ENCODE peak calls at places on chromosomes 2 and 18, in nine cellular contexts. N is endothelial cell of umbilical vein, O is iPS-NIHi11, L is mucosa of gallbladder, S is COR-L47, M is activated T-cell treated with anti-CD3 and anti-CD28 coated beads for 48 hours, Y is DMS153, X is HT1080, Q is neural crest cell. Z is an unnamed sample.

GRCh38 chr2:122830157-122830556 is 1074.7 kb downstream of the TSN start:
- DNase-seq in X (no peak), M (no peak), Q (no peak), O (no peak), Y (no peak), S (no peak), N (no peak), L (no peak), Z (no peak)

GRCh38 chr18:25137133-25137472 is 214.9 kb downstream of the ZNF521 start:
- DNase-seq in Y (no peak), X (no peak), N (no peak), M (no peak), Q (no peak), S (no peak), O (no peak), L (no peak), Z (no peak)

GRCh38 chr18:61869631-61870030 is 23.2 kb downstream of the RNF152 start:
- DNase-seq in Y (no peak), O (no peak), S (no peak), Q (no peak), M (no peak), X (no peak), N (no peak), L (no peak), Z (no peak)

GRCh38 chr2:237687666-237688065 is 60.3 kb downstream of the LRRFIP1 start:
- DNase-seq in O (no peak), Y (no peak), X (peak; percentile 96), S (no peak), L (peak; percentile 73), Q (no peak), N (no peak), M (peak; percentile 71), Z (no peak)

GRCh38 chr2:10202136-10202535 is 79.6 kb downstream of the RRM2 start:
- DNase-seq in N (no peak), L (no peak), O (no peak), S (no peak), X (no peak), Q (no peak), Y (no peak), M (no peak), Z (no peak)

GRCh38 chr2:130765464-130765863 is 10.1 kb downstream of the AMER3 start:
- DNase-seq in Y (no peak), O (no peak), L (no peak), Q (no peak), X (no peak), M (no peak), N (no peak), S (no peak), Z (no peak)

GRCh38 chr2:11012131-11012693 is 100.5 kb downstream of the KCNF1 start:
- DNase-seq in X (no peak), O (no peak), N (no peak), L (no peak), S (no peak), M (no peak), Y (no peak), Q (no peak), Z (no peak)

GRCh38 chr2:74019516-74019915 is 34.8 kb downstream of the TET3 start:
- DNase-seq in S (no peak), O (no peak), M (no peak), L (no peak), N (no peak), Q (no peak), Y (no peak), X (no peak), Z (no peak)

GRCh38 chr2:60252581-60253170 is 300.8 kb downstream of the BCL11A start:
- DNase-seq in M (no peak), O (no peak), N (no peak), L (no peak), Y (no peak), Q (no peak), X (no peak), S (no peak), Z (no peak)

GRCh38 chr2:86064006-86064405 is 41.7 kb downstream of the POLR1A start:
- DNase-seq in Q (no peak), M (no peak), Y (no peak), L (no peak), O (no peak), S (no peak), N (no peak), X (peak; percentile 47), Z (no peak)

GRCh38 chr2:48727560-48727959 is 28.0 kb downstream of the LHCGR start:
- DNase-seq in X (no peak), Y (no peak), O (no peak), L (no peak), M (no peak), N (no peak), Q (no peak), S (no peak), Z (no peak)

GRCh38 chr18:54149078-54149697 is 75.3 kb downstream of the MBD2 start:
- DNase-seq in Y (no peak), M (peak; percentile 50), S (no peak), N (peak; percentile 94), L (no peak), X (peak; percentile 93), O (peak; percentile 35), Q (no peak), Z (no peak)

GRCh38 chr2:55311444-55311870 is 42.4 kb upstream of the MTIF2 start:
- DNase-seq in S (no peak), M (peak; percentile 15), L (no peak), X (peak; percentile 62), O (peak; percentile 4), Y (no peak), N (peak; percentile 7), Q (no peak), Z (no peak)

GRCh38 chr18:80147418-80148315 is 38.6 kb downstream of the ADNP2 start:
- DNase-seq in Y (no peak), N (peak; percentile 76), Q (no peak), L (peak; percentile 90), X (peak; percentile 68), O (peak; percentile 78), M (peak; percentile 68), S (peak; percentile 68), Z (peak; percentile 35)

GRCh38 chr18:26008096-26008495 is 82.3 kb downstream of the SS18 start:
- DNase-seq in X (no peak), M (no peak), S (no peak), Y (no peak), O (no peak), Q (no peak), L (no peak), N (no peak), Z (no peak)

GRCh38 chr2:127673304-127674069 is 1.8 kb downstream of the LIMS2 start:
- DNase-seq in Y (no peak), Q (no peak), O (peak; percentile 23), M (no peak), X (no peak), L (peak; percentile 9), N (no peak), S (no peak), Z (no peak)

GRCh38 chr2:202335791-202336467 is 40.2 kb upstream of the BMPR2 start:
- DNase-seq in Q (no peak), X (peak; percentile 67), N (peak; percentile 88), S (no peak), O (no peak), Y (no peak), M (no peak), L (no peak), Z (no peak)

GRCh38 chr2:209191139-209191538 is 232.7 kb upstream of the MAP2 start:
- DNase-seq in L (no peak), Y (no peak), N (no peak), S (no peak), M (no peak), X (peak; percentile 36), O (no peak), Q (no peak), Z (no peak)